ENCODE peak calls at places on chromosomes 4 and X, in nine cellular contexts. One of them, this sample, is unnamed. For H3K4me1, the result is how much of the 10 kb centered on the place peaks cover.

GRCh38 chrX:93585661-93586060 is 87.7 kb downstream of the NAP1L3 start:
- DNase-seq in esophagus squamous epithelium: no peak
- DNase-seq in body of pancreas: no peak
- DNase-seq in sigmoid colon: no peak
- DNase-seq in tibial nerve: no peak
- DNase-seq in right lobe of liver: no peak
- DNase-seq in stomach: no peak
- DNase-seq in A549: no peak
- DNase-seq in uterus: no peak
- DNase-seq in this sample: no peak

GRCh38 chrX:151713859-151714258 is 2.0 kb upstream of the FATE1 start:
- DNase-seq in sigmoid colon: no peak
- DNase-seq in A549: peak
- DNase-seq in stomach: no peak
- DNase-seq in right lobe of liver: peak
- DNase-seq in body of pancreas: peak
- DNase-seq in tibial nerve: no peak
- DNase-seq in esophagus squamous epithelium: no peak
- DNase-seq in uterus: no peak
- DNase-seq in this sample: peak

GRCh38 chr4:140098481-140099132 is 55.4 kb downstream of the MAML3 start:
- DNase-seq in body of pancreas: no peak
- DNase-seq in uterus: no peak
- DNase-seq in A549: peak
- DNase-seq in stomach: no peak
- DNase-seq in right lobe of liver: no peak
- DNase-seq in esophagus squamous epithelium: no peak
- DNase-seq in sigmoid colon: no peak
- DNase-seq in tibial nerve: no peak
- DNase-seq in this sample: peak

GRCh38 chr4:155405059-155405458 is 28.3 kb upstream of the MAP9 start:
- DNase-seq in tibial nerve: no peak
- DNase-seq in uterus: no peak
- DNase-seq in stomach: no peak
- DNase-seq in right lobe of liver: no peak
- DNase-seq in A549: no peak
- DNase-seq in sigmoid colon: no peak
- DNase-seq in esophagus squamous epithelium: no peak
- DNase-seq in body of pancreas: no peak
- DNase-seq in this sample: no peak

GRCh38 chr4:44927361-44928061 is 201.2 kb upstream of the GNPDA2 start:
- DNase-seq in stomach: no peak
- DNase-seq in sigmoid colon: no peak
- DNase-seq in body of pancreas: no peak
- DNase-seq in esophagus squamous epithelium: no peak
- DNase-seq in tibial nerve: no peak
- DNase-seq in right lobe of liver: no peak
- DNase-seq in uterus: no peak
- DNase-seq in A549: peak
- DNase-seq in this sample: no peak

GRCh38 chrX:68433155-68433980 is at the start of gene OPHN1:
- DNase-seq in A549: peak
- DNase-seq in tibial nerve: peak
- DNase-seq in body of pancreas: peak
- DNase-seq in sigmoid colon: peak
- DNase-seq in esophagus squamous epithelium: no peak
- DNase-seq in right lobe of liver: peak
- DNase-seq in stomach: peak
- DNase-seq in uterus: peak
- DNase-seq in this sample: peak

GRCh38 chr4:181949704-181950312 is 293.4 kb upstream of the TENM3 start:
- DNase-seq in tibial nerve: no peak
- DNase-seq in esophagus squamous epithelium: no peak
- DNase-seq in body of pancreas: no peak
- DNase-seq in A549: no peak
- DNase-seq in stomach: no peak
- DNase-seq in sigmoid colon: no peak
- DNase-seq in uterus: no peak
- DNase-seq in right lobe of liver: no peak
- DNase-seq in this sample: no peak

GRCh38 chr4:55887594-55887993 is 34.1 kb downstream of the EXOC1 start:
- DNase-seq in uterus: no peak
- DNase-seq in tibial nerve: no peak
- DNase-seq in A549: peak
- DNase-seq in right lobe of liver: no peak
- DNase-seq in esophagus squamous epithelium: no peak
- DNase-seq in body of pancreas: no peak
- DNase-seq in sigmoid colon: no peak
- DNase-seq in stomach: no peak
- DNase-seq in this sample: no peak

GRCh38 chr4:121593760-121594159 is 103.0 kb downstream of the ANXA5 start:
- DNase-seq in A549: no peak
- DNase-seq in sigmoid colon: no peak
- DNase-seq in stomach: no peak
- DNase-seq in right lobe of liver: no peak
- DNase-seq in esophagus squamous epithelium: no peak
- DNase-seq in uterus: no peak
- DNase-seq in tibial nerve: no peak
- DNase-seq in body of pancreas: no peak
- DNase-seq in this sample: no peak

GRCh38 chrX:2894885-2895292 is 34.2 kb downstream of the ARSD start:
- DNase-seq in sigmoid colon: peak
- DNase-seq in stomach: peak
- DNase-seq in esophagus squamous epithelium: no peak
- DNase-seq in A549: peak
- DNase-seq in body of pancreas: peak
- DNase-seq in right lobe of liver: no peak
- DNase-seq in tibial nerve: no peak
- DNase-seq in uterus: peak
- DNase-seq in this sample: no peak

GRCh38 chrX:31266172-31267076 is 194.6 kb upstream of the FTHL17 start:
- DNase-seq in uterus: peak
- DNase-seq in right lobe of liver: peak
- DNase-seq in tibial nerve: no peak
- DNase-seq in body of pancreas: peak
- DNase-seq in stomach: peak
- DNase-seq in A549: no peak
- DNase-seq in esophagus squamous epithelium: no peak
- DNase-seq in sigmoid colon: peak
- DNase-seq in this sample: peak

GRCh38 chrX:13005671-13006473 is 31.0 kb downstream of the TMSB4X start:
- DNase-seq in A549: no peak
- DNase-seq in right lobe of liver: no peak
- DNase-seq in esophagus squamous epithelium: no peak
- DNase-seq in tibial nerve: no peak
- DNase-seq in body of pancreas: peak
- DNase-seq in uterus: no peak
- DNase-seq in stomach: peak
- DNase-seq in sigmoid colon: no peak
- DNase-seq in this sample: peak

GRCh38 chr4:161650812-161651211 is 513.0 kb downstream of the FSTL5 start:
- DNase-seq in stomach: no peak
- DNase-seq in body of pancreas: no peak
- DNase-seq in right lobe of liver: no peak
- DNase-seq in esophagus squamous epithelium: no peak
- DNase-seq in A549: no peak
- DNase-seq in sigmoid colon: no peak
- DNase-seq in tibial nerve: peak
- DNase-seq in uterus: no peak
- DNase-seq in this sample: no peak

GRCh38 chrX:34918856-34919255 is 23.7 kb upstream of the FAM47B start:
- DNase-seq in stomach: no peak
- DNase-seq in esophagus squamous epithelium: no peak
- DNase-seq in body of pancreas: peak
- DNase-seq in uterus: no peak
- DNase-seq in right lobe of liver: no peak
- DNase-seq in sigmoid colon: no peak
- DNase-seq in A549: peak
- DNase-seq in tibial nerve: no peak
- DNase-seq in this sample: peak

GRCh38 chrX:14006489-14006888 is 23.2 kb downstream of the GEMIN8 start:
- DNase-seq in tibial nerve: no peak
- DNase-seq in uterus: no peak
- DNase-seq in esophagus squamous epithelium: no peak
- DNase-seq in sigmoid colon: no peak
- DNase-seq in body of pancreas: no peak
- DNase-seq in right lobe of liver: no peak
- DNase-seq in stomach: no peak
- DNase-seq in A549: no peak
- DNase-seq in this sample: no peak

GRCh38 chrX:137194164-137194563 is 160.4 kb upstream of the GPR101 start:
- DNase-seq in sigmoid colon: no peak
- DNase-seq in tibial nerve: no peak
- DNase-seq in A549: peak
- DNase-seq in stomach: peak
- DNase-seq in esophagus squamous epithelium: no peak
- DNase-seq in right lobe of liver: no peak
- DNase-seq in uterus: no peak
- DNase-seq in body of pancreas: peak
- DNase-seq in this sample: peak

DNA sequence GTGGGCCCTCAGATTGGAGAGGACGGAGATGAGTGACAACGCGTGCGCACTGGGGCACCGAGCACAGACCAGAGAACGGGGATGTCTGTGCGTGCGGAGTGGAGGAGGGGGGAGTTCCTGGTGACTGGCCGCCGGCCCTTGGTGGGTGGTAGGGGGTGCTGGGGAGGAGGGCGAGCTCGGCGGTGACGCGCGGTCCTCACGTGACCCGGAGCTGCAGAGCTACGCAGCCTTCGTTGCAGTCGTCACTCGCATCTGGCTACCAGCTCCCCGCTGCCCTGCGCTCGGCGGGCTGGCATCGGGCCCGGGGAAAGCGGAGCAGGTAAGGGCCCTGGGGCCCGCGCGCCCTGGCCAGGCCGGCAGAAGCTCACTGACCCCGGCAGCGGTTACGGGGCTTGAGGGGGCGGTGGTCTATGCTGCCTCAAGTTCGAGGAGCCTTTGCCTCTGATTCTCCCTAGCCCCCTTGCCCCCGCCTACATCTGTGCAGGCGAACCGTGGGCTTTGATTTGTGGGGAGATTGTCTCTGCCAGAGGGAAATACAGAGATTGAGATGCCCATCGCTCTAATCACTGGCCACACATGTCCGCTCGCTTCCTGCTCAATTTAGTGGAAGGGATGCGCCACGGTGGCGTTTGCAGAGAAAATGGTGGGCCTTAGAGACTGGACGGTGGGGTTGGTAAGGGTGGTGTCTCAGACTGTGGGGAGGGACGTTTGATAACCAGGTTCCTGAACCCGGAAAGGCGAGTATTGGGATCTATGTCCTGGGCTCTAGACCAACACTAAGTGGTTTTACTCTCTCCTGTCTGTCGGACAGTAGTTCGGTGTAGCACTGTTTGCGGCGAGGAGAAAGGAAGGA is at the start of gene ARMCX4:
- DNase-seq in tibial nerve: no peak
- DNase-seq in sigmoid colon: peak
- DNase-seq in uterus: peak
- DNase-seq in esophagus squamous epithelium: no peak
- DNase-seq in body of pancreas: peak
- DNase-seq in A549: no peak
- DNase-seq in stomach: peak
- DNase-seq in right lobe of liver: peak
- DNase-seq in this sample: peak
- TF ChIP-seq POLR2A in tibial nerve: no peak
- TF ChIP-seq POLR2A in sigmoid colon: no peak
- TF ChIP-seq POLR2A in uterus: peak
- TF ChIP-seq POLR2A in esophagus squamous epithelium: no peak
- TF ChIP-seq POLR2A in body of pancreas: no peak
- TF ChIP-seq POLR2A in A549: no peak
- TF ChIP-seq POLR2A in stomach: no peak
- TF ChIP-seq POLR2A in right lobe of liver: no peak
- TF ChIP-seq POLR2A in this sample: no peak

GRCh38 chr4:10186228-10187214 is 69.9 kb upstream of the WDR1 start:
- DNase-seq in A549: no peak
- DNase-seq in uterus: no peak
- DNase-seq in stomach: no peak
- DNase-seq in sigmoid colon: no peak
- DNase-seq in tibial nerve: no peak
- DNase-seq in body of pancreas: no peak
- DNase-seq in esophagus squamous epithelium: no peak
- DNase-seq in right lobe of liver: no peak
- DNase-seq in this sample: peak
- TF ChIP-seq CTCF in A549: no peak
- TF ChIP-seq CTCF in uterus: no peak
- TF ChIP-seq CTCF in stomach: no peak
- TF ChIP-seq CTCF in sigmoid colon: no peak
- TF ChIP-seq CTCF in tibial nerve: no peak
- TF ChIP-seq CTCF in body of pancreas: no peak
- TF ChIP-seq CTCF in esophagus squamous epithelium: no peak
- TF ChIP-seq CTCF in right lobe of liver: no peak
- TF ChIP-seq CTCF in this sample: no peak

DNA sequence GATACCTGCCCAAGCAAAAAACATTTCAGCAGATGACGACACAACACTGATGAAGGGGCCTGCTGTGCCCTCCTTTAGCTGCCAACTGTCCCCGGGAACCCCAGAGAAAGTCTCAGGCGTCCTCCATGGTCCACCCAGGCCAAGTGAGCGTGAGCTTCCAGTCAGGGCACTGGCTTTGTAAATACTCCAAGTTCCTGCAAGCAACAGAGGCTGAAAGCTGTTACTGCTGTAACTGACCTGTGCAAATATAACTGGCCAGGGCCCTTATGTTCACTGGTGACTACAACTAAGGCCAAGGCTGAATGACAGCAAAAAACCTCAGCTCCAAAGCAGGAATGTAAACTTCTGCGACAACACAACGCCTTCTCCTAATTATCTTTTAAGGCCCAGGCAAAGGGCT is 8.2 kb downstream of the WDR1 start:
- DNase-seq in uterus: no peak
- DNase-seq in stomach: no peak
- DNase-seq in esophagus squamous epithelium: no peak
- DNase-seq in sigmoid colon: no peak
- DNase-seq in A549: no peak
- DNase-seq in right lobe of liver: no peak
- DNase-seq in tibial nerve: no peak
- DNase-seq in body of pancreas: no peak
- DNase-seq in this sample: no peak
- H3K4me1 ChIP-seq in uterus: half or more
- H3K4me1 ChIP-seq in stomach: half or more
- H3K4me1 ChIP-seq in esophagus squamous epithelium: half or more
- H3K4me1 ChIP-seq in sigmoid colon: half or more
- H3K4me1 ChIP-seq in A549: half or more
- H3K4me1 ChIP-seq in right lobe of liver: under half
- H3K4me1 ChIP-seq in tibial nerve: half or more
- H3K4me1 ChIP-seq in body of pancreas: under half
- H3K4me1 ChIP-seq in this sample: under half

GRCh38 chr4:99574530-99575314 is at the start of gene MTTP:
- DNase-seq in right lobe of liver: no peak
- DNase-seq in stomach: no peak
- DNase-seq in body of pancreas: no peak
- DNase-seq in A549: no peak
- DNase-seq in tibial nerve: no peak
- DNase-seq in uterus: no peak
- DNase-seq in esophagus squamous epithelium: no peak
- DNase-seq in sigmoid colon: no peak
- DNase-seq in this sample: no peak
- TF ChIP-seq POLR2A in right lobe of liver: peak
- TF ChIP-seq POLR2A in stomach: no peak
- TF ChIP-seq POLR2A in body of pancreas: no peak
- TF ChIP-seq POLR2A in A549: no peak
- TF ChIP-seq POLR2A in tibial nerve: no peak
- TF ChIP-seq POLR2A in uterus: no peak
- TF ChIP-seq POLR2A in esophagus squamous epithelium: no peak
- TF ChIP-seq POLR2A in sigmoid colon: no peak
- TF ChIP-seq POLR2A in this sample: no peak